ENCODE peak calls at places on chromosomes 16 and 17, in five cellular contexts. One of them, this sample, is unnamed.

GRCh38 chr17:75815399-75815798 is 28.8 kb downstream of the UNC13D start:
- DNase-seq in thyroid gland: no peak
- DNase-seq in fibroblast of the conjunctiva: no peak
- DNase-seq in stimulated activated CD4-positive, alpha-beta T cell treated with anti-CD3 and anti-CD28 coated beads, Interleukin-1b, Interleukin-23, amount 100 ng/mL, for 24 hours: no peak
- DNase-seq in NCI-H446 treated with DMSO at 0.1 percent for 48 hours: no peak
- DNase-seq in this sample: no peak

GRCh38 chr17:50533185-50533584 is 650 bp downstream of the EPN3 start:
- DNase-seq in thyroid gland: no peak
- DNase-seq in NCI-H446 treated with DMSO at 0.1 percent for 48 hours: no peak
- DNase-seq in stimulated activated CD4-positive, alpha-beta T cell treated with anti-CD3 and anti-CD28 coated beads, Interleukin-1b, Interleukin-23, amount 100 ng/mL, for 24 hours: no peak
- DNase-seq in fibroblast of the conjunctiva: no peak
- DNase-seq in this sample: no peak

GRCh38 chr16:88938933-88939813 is 37.8 kb downstream of the CBFA2T3 start:
- DNase-seq in NCI-H446 treated with DMSO at 0.1 percent for 48 hours: peak
- DNase-seq in fibroblast of the conjunctiva: no peak
- DNase-seq in stimulated activated CD4-positive, alpha-beta T cell treated with anti-CD3 and anti-CD28 coated beads, Interleukin-1b, Interleukin-23, amount 100 ng/mL, for 24 hours: no peak
- DNase-seq in thyroid gland: no peak
- DNase-seq in this sample: no peak

GRCh38 chr16:70659546-70659945 is 13.2 kb downstream of the IL34 start:
- DNase-seq in fibroblast of the conjunctiva: no peak
- DNase-seq in NCI-H446 treated with DMSO at 0.1 percent for 48 hours: no peak
- DNase-seq in thyroid gland: no peak
- DNase-seq in stimulated activated CD4-positive, alpha-beta T cell treated with anti-CD3 and anti-CD28 coated beads, Interleukin-1b, Interleukin-23, amount 100 ng/mL, for 24 hours: no peak
- DNase-seq in this sample: no peak

GRCh38 chr16:58280846-58281301 is 14.0 kb downstream of the PRSS54 start:
- DNase-seq in thyroid gland: no peak
- DNase-seq in fibroblast of the conjunctiva: no peak
- DNase-seq in stimulated activated CD4-positive, alpha-beta T cell treated with anti-CD3 and anti-CD28 coated beads, Interleukin-1b, Interleukin-23, amount 100 ng/mL, for 24 hours: no peak
- DNase-seq in NCI-H446 treated with DMSO at 0.1 percent for 48 hours: no peak
- DNase-seq in this sample: no peak

GRCh38 chr17:69335018-69335417 is 8.1 kb upstream of the ABCA5 start:
- DNase-seq in thyroid gland: no peak
- DNase-seq in stimulated activated CD4-positive, alpha-beta T cell treated with anti-CD3 and anti-CD28 coated beads, Interleukin-1b, Interleukin-23, amount 100 ng/mL, for 24 hours: no peak
- DNase-seq in fibroblast of the conjunctiva: peak
- DNase-seq in NCI-H446 treated with DMSO at 0.1 percent for 48 hours: peak
- DNase-seq in this sample: no peak

GRCh38 chr17:81258292-81258691 is 19.2 kb downstream of the NDUFAF8 start:
- DNase-seq in stimulated activated CD4-positive, alpha-beta T cell treated with anti-CD3 and anti-CD28 coated beads, Interleukin-1b, Interleukin-23, amount 100 ng/mL, for 24 hours: no peak
- DNase-seq in thyroid gland: no peak
- DNase-seq in NCI-H446 treated with DMSO at 0.1 percent for 48 hours: no peak
- DNase-seq in fibroblast of the conjunctiva: no peak
- DNase-seq in this sample: no peak

GRCh38 chr17:40607641-40608040 is 40.0 kb downstream of the SMARCE1 start:
- DNase-seq in thyroid gland: peak
- DNase-seq in stimulated activated CD4-positive, alpha-beta T cell treated with anti-CD3 and anti-CD28 coated beads, Interleukin-1b, Interleukin-23, amount 100 ng/mL, for 24 hours: no peak
- DNase-seq in fibroblast of the conjunctiva: no peak
- DNase-seq in NCI-H446 treated with DMSO at 0.1 percent for 48 hours: no peak
- DNase-seq in this sample: peak

GRCh38 chr16:30805370-30806169 is 18.6 kb upstream of the ZNF629 start:
- DNase-seq in thyroid gland: peak
- DNase-seq in NCI-H446 treated with DMSO at 0.1 percent for 48 hours: no peak
- DNase-seq in fibroblast of the conjunctiva: peak
- DNase-seq in stimulated activated CD4-positive, alpha-beta T cell treated with anti-CD3 and anti-CD28 coated beads, Interleukin-1b, Interleukin-23, amount 100 ng/mL, for 24 hours: peak
- DNase-seq in this sample: peak

GRCh38 chr16:53893731-53894435 is 189.9 kb downstream of the FTO start:
- DNase-seq in fibroblast of the conjunctiva: peak
- DNase-seq in thyroid gland: peak
- DNase-seq in stimulated activated CD4-positive, alpha-beta T cell treated with anti-CD3 and anti-CD28 coated beads, Interleukin-1b, Interleukin-23, amount 100 ng/mL, for 24 hours: no peak
- DNase-seq in NCI-H446 treated with DMSO at 0.1 percent for 48 hours: no peak
- DNase-seq in this sample: no peak

GRCh38 chr16:68357923-68358322 is 47.1 kb downstream of the PRMT7 start:
- DNase-seq in fibroblast of the conjunctiva: no peak
- DNase-seq in thyroid gland: no peak
- DNase-seq in stimulated activated CD4-positive, alpha-beta T cell treated with anti-CD3 and anti-CD28 coated beads, Interleukin-1b, Interleukin-23, amount 100 ng/mL, for 24 hours: no peak
- DNase-seq in NCI-H446 treated with DMSO at 0.1 percent for 48 hours: no peak
- DNase-seq in this sample: no peak

GRCh38 chr17:4499431-4500187 is 928 bp downstream of the SPNS2 start:
- DNase-seq in thyroid gland: no peak
- DNase-seq in stimulated activated CD4-positive, alpha-beta T cell treated with anti-CD3 and anti-CD28 coated beads, Interleukin-1b, Interleukin-23, amount 100 ng/mL, for 24 hours: no peak
- DNase-seq in NCI-H446 treated with DMSO at 0.1 percent for 48 hours: no peak
- DNase-seq in fibroblast of the conjunctiva: no peak
- DNase-seq in this sample: no peak

GRCh38 chr16:67195676-67196075 is 3.3 kb upstream of the ELMO3 start:
- DNase-seq in NCI-H446 treated with DMSO at 0.1 percent for 48 hours: no peak
- DNase-seq in thyroid gland: no peak
- DNase-seq in fibroblast of the conjunctiva: no peak
- DNase-seq in stimulated activated CD4-positive, alpha-beta T cell treated with anti-CD3 and anti-CD28 coated beads, Interleukin-1b, Interleukin-23, amount 100 ng/mL, for 24 hours: no peak
- DNase-seq in this sample: no peak

GRCh38 chr16:59826767-59827166 is 1092.7 kb upstream of the GOT2 start:
- DNase-seq in thyroid gland: no peak
- DNase-seq in NCI-H446 treated with DMSO at 0.1 percent for 48 hours: no peak
- DNase-seq in fibroblast of the conjunctiva: no peak
- DNase-seq in stimulated activated CD4-positive, alpha-beta T cell treated with anti-CD3 and anti-CD28 coated beads, Interleukin-1b, Interleukin-23, amount 100 ng/mL, for 24 hours: no peak
- DNase-seq in this sample: no peak

GRCh38 chr17:67994827-67995567 is 1.3 kb downstream of the C17orf58 start:
- DNase-seq in fibroblast of the conjunctiva: peak
- DNase-seq in thyroid gland: peak
- DNase-seq in NCI-H446 treated with DMSO at 0.1 percent for 48 hours: peak
- DNase-seq in stimulated activated CD4-positive, alpha-beta T cell treated with anti-CD3 and anti-CD28 coated beads, Interleukin-1b, Interleukin-23, amount 100 ng/mL, for 24 hours: no peak
- DNase-seq in this sample: no peak

GRCh38 chr16:60811051-60811608 is 1225.1 kb downstream of the CDH8 start:
- DNase-seq in fibroblast of the conjunctiva: no peak
- DNase-seq in stimulated activated CD4-positive, alpha-beta T cell treated with anti-CD3 and anti-CD28 coated beads, Interleukin-1b, Interleukin-23, amount 100 ng/mL, for 24 hours: no peak
- DNase-seq in thyroid gland: no peak
- DNase-seq in NCI-H446 treated with DMSO at 0.1 percent for 48 hours: no peak
- DNase-seq in this sample: no peak

GRCh38 chr17:64320613-64321553 is 57.8 kb upstream of the TEX2 start:
- DNase-seq in stimulated activated CD4-positive, alpha-beta T cell treated with anti-CD3 and anti-CD28 coated beads, Interleukin-1b, Interleukin-23, amount 100 ng/mL, for 24 hours: peak
- DNase-seq in fibroblast of the conjunctiva: peak
- DNase-seq in NCI-H446 treated with DMSO at 0.1 percent for 48 hours: peak
- DNase-seq in thyroid gland: peak
- DNase-seq in this sample: peak

GRCh38 chr17:18141210-18141803 is 32.8 kb downstream of the MYO15A start:
- DNase-seq in NCI-H446 treated with DMSO at 0.1 percent for 48 hours: peak
- DNase-seq in stimulated activated CD4-positive, alpha-beta T cell treated with anti-CD3 and anti-CD28 coated beads, Interleukin-1b, Interleukin-23, amount 100 ng/mL, for 24 hours: no peak
- DNase-seq in thyroid gland: no peak
- DNase-seq in fibroblast of the conjunctiva: peak
- DNase-seq in this sample: peak

GRCh38 chr16:84486551-84487235 is 17.8 kb downstream of the MEAK7 start:
- DNase-seq in NCI-H446 treated with DMSO at 0.1 percent for 48 hours: no peak
- DNase-seq in stimulated activated CD4-positive, alpha-beta T cell treated with anti-CD3 and anti-CD28 coated beads, Interleukin-1b, Interleukin-23, amount 100 ng/mL, for 24 hours: no peak
- DNase-seq in fibroblast of the conjunctiva: no peak
- DNase-seq in thyroid gland: no peak
- DNase-seq in this sample: no peak

GRCh38 chr16:29009838-29010166 is 24.9 kb downstream of the LAT start:
- DNase-seq in fibroblast of the conjunctiva: no peak
- DNase-seq in thyroid gland: no peak
- DNase-seq in NCI-H446 treated with DMSO at 0.1 percent for 48 hours: no peak
- DNase-seq in stimulated activated CD4-positive, alpha-beta T cell treated with anti-CD3 and anti-CD28 coated beads, Interleukin-1b, Interleukin-23, amount 100 ng/mL, for 24 hours: no peak
- DNase-seq in this sample: no peak

GRCh38 chr17:33523577-33523981 is 230.5 kb upstream of the ASIC2 start:
- DNase-seq in NCI-H446 treated with DMSO at 0.1 percent for 48 hours: no peak
- DNase-seq in stimulated activated CD4-positive, alpha-beta T cell treated with anti-CD3 and anti-CD28 coated beads, Interleukin-1b, Interleukin-23, amount 100 ng/mL, for 24 hours: no peak
- DNase-seq in thyroid gland: no peak
- DNase-seq in fibroblast of the conjunctiva: no peak
- DNase-seq in this sample: no peak

GRCh38 chr16:74321356-74321755 is 24.7 kb downstream of the PSMD7 start:
- DNase-seq in stimulated activated CD4-positive, alpha-beta T cell treated with anti-CD3 and anti-CD28 coated beads, Interleukin-1b, Interleukin-23, amount 100 ng/mL, for 24 hours: no peak
- DNase-seq in thyroid gland: no peak
- DNase-seq in NCI-H446 treated with DMSO at 0.1 percent for 48 hours: no peak
- DNase-seq in fibroblast of the conjunctiva: no peak
- DNase-seq in this sample: no peak

GRCh38 chr17:47423406-47424295 is 99.9 kb downstream of the EFCAB13 start:
- DNase-seq in fibroblast of the conjunctiva: no peak
- DNase-seq in stimulated activated CD4-positive, alpha-beta T cell treated with anti-CD3 and anti-CD28 coated beads, Interleukin-1b, Interleukin-23, amount 100 ng/mL, for 24 hours: peak
- DNase-seq in NCI-H446 treated with DMSO at 0.1 percent for 48 hours: no peak
- DNase-seq in thyroid gland: peak
- DNase-seq in this sample: no peak

GRCh38 chr17:42311240-42312034 is 23.1 kb downstream of the STAT5A start:
- DNase-seq in fibroblast of the conjunctiva: peak
- DNase-seq in NCI-H446 treated with DMSO at 0.1 percent for 48 hours: no peak
- DNase-seq in stimulated activated CD4-positive, alpha-beta T cell treated with anti-CD3 and anti-CD28 coated beads, Interleukin-1b, Interleukin-23, amount 100 ng/mL, for 24 hours: no peak
- DNase-seq in thyroid gland: peak
- DNase-seq in this sample: no peak

GRCh38 chr17:72357764-72358365 is 237.0 kb downstream of the SOX9 start:
- DNase-seq in thyroid gland: no peak
- DNase-seq in fibroblast of the conjunctiva: no peak
- DNase-seq in NCI-H446 treated with DMSO at 0.1 percent for 48 hours: no peak
- DNase-seq in stimulated activated CD4-positive, alpha-beta T cell treated with anti-CD3 and anti-CD28 coated beads, Interleukin-1b, Interleukin-23, amount 100 ng/mL, for 24 hours: no peak
- DNase-seq in this sample: no peak

GRCh38 chr16:79707867-79708266 is 107.3 kb upstream of the MAF start:
- DNase-seq in stimulated activated CD4-positive, alpha-beta T cell treated with anti-CD3 and anti-CD28 coated beads, Interleukin-1b, Interleukin-23, amount 100 ng/mL, for 24 hours: no peak
- DNase-seq in thyroid gland: peak
- DNase-seq in NCI-H446 treated with DMSO at 0.1 percent for 48 hours: no peak
- DNase-seq in fibroblast of the conjunctiva: no peak
- DNase-seq in this sample: no peak

GRCh38 chr16:78434401-78434800 is 334.9 kb downstream of the WWOX start:
- DNase-seq in thyroid gland: peak
- DNase-seq in fibroblast of the conjunctiva: no peak
- DNase-seq in stimulated activated CD4-positive, alpha-beta T cell treated with anti-CD3 and anti-CD28 coated beads, Interleukin-1b, Interleukin-23, amount 100 ng/mL, for 24 hours: no peak
- DNase-seq in NCI-H446 treated with DMSO at 0.1 percent for 48 hours: no peak
- DNase-seq in this sample: no peak

GRCh38 chr17:80104321-80104955 is 3.1 kb downstream of the GAA start:
- DNase-seq in thyroid gland: peak
- DNase-seq in NCI-H446 treated with DMSO at 0.1 percent for 48 hours: no peak
- DNase-seq in stimulated activated CD4-positive, alpha-beta T cell treated with anti-CD3 and anti-CD28 coated beads, Interleukin-1b, Interleukin-23, amount 100 ng/mL, for 24 hours: no peak
- DNase-seq in fibroblast of the conjunctiva: no peak
- DNase-seq in this sample: no peak

GRCh38 chr17:36493956-36494355 is 7.5 kb downstream of the ZNHIT3 start:
- DNase-seq in thyroid gland: no peak
- DNase-seq in NCI-H446 treated with DMSO at 0.1 percent for 48 hours: no peak
- DNase-seq in fibroblast of the conjunctiva: no peak
- DNase-seq in stimulated activated CD4-positive, alpha-beta T cell treated with anti-CD3 and anti-CD28 coated beads, Interleukin-1b, Interleukin-23, amount 100 ng/mL, for 24 hours: no peak
- DNase-seq in this sample: no peak

GRCh38 chr17:41894791-41895331 is 23.9 kb downstream of the ACLY start:
- DNase-seq in fibroblast of the conjunctiva: peak
- DNase-seq in stimulated activated CD4-positive, alpha-beta T cell treated with anti-CD3 and anti-CD28 coated beads, Interleukin-1b, Interleukin-23, amount 100 ng/mL, for 24 hours: no peak
- DNase-seq in NCI-H446 treated with DMSO at 0.1 percent for 48 hours: no peak
- DNase-seq in thyroid gland: peak
- DNase-seq in this sample: no peak

GRCh38 chr17:5011928-5012327 is 14.2 kb downstream of the KIF1C start:
- DNase-seq in fibroblast of the conjunctiva: no peak
- DNase-seq in stimulated activated CD4-positive, alpha-beta T cell treated with anti-CD3 and anti-CD28 coated beads, Interleukin-1b, Interleukin-23, amount 100 ng/mL, for 24 hours: no peak
- DNase-seq in thyroid gland: no peak
- DNase-seq in NCI-H446 treated with DMSO at 0.1 percent for 48 hours: no peak
- DNase-seq in this sample: no peak

GRCh38 chr16:3454093-3454492 is 10.6 kb downstream of the NAA60 start:
- DNase-seq in thyroid gland: no peak
- DNase-seq in NCI-H446 treated with DMSO at 0.1 percent for 48 hours: no peak
- DNase-seq in stimulated activated CD4-positive, alpha-beta T cell treated with anti-CD3 and anti-CD28 coated beads, Interleukin-1b, Interleukin-23, amount 100 ng/mL, for 24 hours: no peak
- DNase-seq in fibroblast of the conjunctiva: no peak
- DNase-seq in this sample: no peak

GRCh38 chr17:42553866-42554249 is 1.1 kb downstream of the HSD17B1 start:
- DNase-seq in NCI-H446 treated with DMSO at 0.1 percent for 48 hours: no peak
- DNase-seq in fibroblast of the conjunctiva: no peak
- DNase-seq in thyroid gland: no peak
- DNase-seq in stimulated activated CD4-positive, alpha-beta T cell treated with anti-CD3 and anti-CD28 coated beads, Interleukin-1b, Interleukin-23, amount 100 ng/mL, for 24 hours: no peak
- DNase-seq in this sample: no peak

GRCh38 chr17:35051183-35051578 is 12.3 kb downstream of the RFFL start:
- DNase-seq in stimulated activated CD4-positive, alpha-beta T cell treated with anti-CD3 and anti-CD28 coated beads, Interleukin-1b, Interleukin-23, amount 100 ng/mL, for 24 hours: no peak
- DNase-seq in thyroid gland: no peak
- DNase-seq in NCI-H446 treated with DMSO at 0.1 percent for 48 hours: no peak
- DNase-seq in fibroblast of the conjunctiva: no peak
- DNase-seq in this sample: no peak

GRCh38 chr16:58843675-58844074 is 109.6 kb upstream of the GOT2 start:
- DNase-seq in thyroid gland: no peak
- DNase-seq in fibroblast of the conjunctiva: peak
- DNase-seq in NCI-H446 treated with DMSO at 0.1 percent for 48 hours: no peak
- DNase-seq in stimulated activated CD4-positive, alpha-beta T cell treated with anti-CD3 and anti-CD28 coated beads, Interleukin-1b, Interleukin-23, amount 100 ng/mL, for 24 hours: no peak
- DNase-seq in this sample: no peak

GRCh38 chr16:2278272-2278608 is 10.3 kb upstream of the RNPS1 start:
- DNase-seq in NCI-H446 treated with DMSO at 0.1 percent for 48 hours: no peak
- DNase-seq in thyroid gland: no peak
- DNase-seq in fibroblast of the conjunctiva: no peak
- DNase-seq in stimulated activated CD4-positive, alpha-beta T cell treated with anti-CD3 and anti-CD28 coated beads, Interleukin-1b, Interleukin-23, amount 100 ng/mL, for 24 hours: no peak
- DNase-seq in this sample: no peak

GRCh38 chr17:50613596-50613995 is 21.1 kb upstream of the ABCC3 start:
- DNase-seq in NCI-H446 treated with DMSO at 0.1 percent for 48 hours: no peak
- DNase-seq in stimulated activated CD4-positive, alpha-beta T cell treated with anti-CD3 and anti-CD28 coated beads, Interleukin-1b, Interleukin-23, amount 100 ng/mL, for 24 hours: no peak
- DNase-seq in fibroblast of the conjunctiva: no peak
- DNase-seq in thyroid gland: no peak
- DNase-seq in this sample: no peak

This sample was measured in T-helper 9 cell.